ENCODE peak calls at places on chromosomes 6 and 20, in six cellular contexts. U is LoVo, W is transverse colon, K is activated T-cell treated with anti-CD3 and anti-CD28 coated beads for 1 hour, S is iPS DF 6.9, Y is EH. F is an unnamed sample.

GRCh38 chr20:14234666-14235295 is 102.6 kb downstream of the FLRT3 start:
- DNase-seq in U (no peak), W (no peak), K (no peak), S (no peak), Y (peak; percentile 87), F (no peak)

GRCh38 chr6:87920245-87920644 is 127.4 kb upstream of the SPACA1 start:
- DNase-seq in U (no peak), W (no peak), K (no peak), S (no peak), Y (no peak), F (no peak)

GRCh38 chr6:88220493-88220892 is 54.3 kb upstream of the CNR1 start:
- DNase-seq in U (peak; percentile 14), W (no peak), K (no peak), S (no peak), Y (peak; percentile 28), F (peak; percentile 2)

GRCh38 chr6:147381734-147382133 is 126.8 kb upstream of the SAMD5 start:
- DNase-seq in U (no peak), W (no peak), K (no peak), S (no peak), Y (peak; percentile 81), F (no peak)

GRCh38 chr6:160248538-160248937 is 10.1 kb downstream of the SLC22A2 start:
- DNase-seq in U (no peak), W (no peak), K (no peak), S (no peak), Y (no peak), F (peak; percentile 29)

GRCh38 chr6:111625511-111626331 is 20.0 kb upstream of the TRAF3IP2 start:
- DNase-seq in U (no peak), W (no peak), K (no peak), S (no peak), Y (peak; percentile 73), F (no peak)

GRCh38 chr6:131754715-131755567 is 44.1 kb upstream of the CTAGE9 start:
- DNase-seq in U (no peak), W (no peak), K (no peak), S (no peak), Y (peak; percentile 83), F (no peak)

GRCh38 chr20:1868856-1869255 is 26.4 kb upstream of the SIRPA start:
- DNase-seq in U (no peak), W (no peak), K (no peak), S (no peak), Y (peak; percentile 44), F (no peak)

GRCh38 chr6:33904050-33904827 is 100.4 kb upstream of the MLN start:
- DNase-seq in U (no peak), W (peak; percentile 48), K (peak; percentile 22), S (no peak), Y (peak; percentile 33), F (no peak)

GRCh38 chr20:31835977-31836852 is 9.2 kb downstream of the FOXS1 start:
- DNase-seq in U (peak; percentile 71), W (peak; percentile 71), K (no peak), S (no peak), Y (peak; percentile 95), F (peak; percentile 56)

GRCh38 chr6:56764081-56764566 is 121.4 kb upstream of the DST start:
- DNase-seq in U (peak; percentile 21), W (no peak), K (no peak), S (no peak), Y (peak; percentile 59), F (peak; percentile 14)

GRCh38 chr20:45340236-45340847 is 7.9 kb downstream of the SDC4 start:
- DNase-seq in U (no peak), W (no peak), K (no peak), S (no peak), Y (no peak), F (no peak)

GRCh38 chr6:2275207-2275891 is 29.9 kb upstream of the GMDS start:
- DNase-seq in U (no peak), W (no peak), K (no peak), S (no peak), Y (peak; percentile 64), F (no peak)

GRCh38 chr6:30942338-30943060 is 1.7 kb downstream of the MUCL3 start:
- DNase-seq in U (peak; percentile 90), W (peak; percentile 76), K (no peak), S (peak; percentile 89), Y (peak; percentile 92), F (peak; percentile 85)

GRCh38 chr20:46648903-46649649 is 2.2 kb downstream of the SLC13A3 start:
- DNase-seq in U (no peak), W (no peak), K (no peak), S (no peak), Y (no peak), F (no peak)

GRCh38 chr20:8755340-8756118 is 313.4 kb upstream of the PLCB4 start:
- DNase-seq in U (no peak), W (no peak), K (no peak), S (no peak), Y (no peak), F (no peak)

GRCh38 chr6:37622639-37623038 is 75.0 kb downstream of the MDGA1 start:
- DNase-seq in U (no peak), W (no peak), K (no peak), S (no peak), Y (no peak), F (no peak)

GRCh38 chr6:113742342-113742741 is 114.8 kb upstream of the MARCKS start:
- DNase-seq in U (no peak), W (no peak), K (no peak), S (no peak), Y (no peak), F (no peak)

GRCh38 chr6:20789162-20789561 is 254.9 kb downstream of the CDKAL1 start:
- DNase-seq in U (no peak), W (no peak), K (no peak), S (no peak), Y (peak; percentile 40), F (no peak)

F was measured in A549.